ENCODE peak calls at places on chromosome 21, in six cellular contexts. X is fibroblast of lung, V is MM.1S, Z is neural progenitor cell, T is mammary epithelial cell, A is endothelial cell of umbilical vein. H is an unnamed sample.

GRCh38 chr21:42665484-42665883 is 12.1 kb downstream of the PDE9A start:
- DNase-seq in T (no peak), V (no peak), Z (no peak), A (no peak), X (no peak), H (no peak)

GRCh38 chr21:41755934-41756773 is 10.7 kb downstream of the RIPK4 start:
- DNase-seq in A (no peak), T (no peak), X (no peak), V (no peak), Z (no peak), H (no peak)

GRCh38 chr21:42411891-42412635 is 8.4 kb downstream of the UBASH3A start:
- DNase-seq in A (no peak), Z (no peak), X (no peak), T (peak; percentile 63), V (no peak), H (no peak)

GRCh38 chr21:27315373-27315772 is 348.5 kb upstream of the ADAMTS5 start:
- DNase-seq in V (no peak), Z (no peak), A (peak; percentile 6), T (no peak), X (no peak), H (no peak)

GRCh38 chr21:39867198-39867650 is at the start of gene PCP4:
- DNase-seq in Z (peak; percentile 93), X (peak; percentile 9), A (no peak), V (peak; percentile 97), T (peak; percentile 42), H (peak; percentile 3)

GRCh38 chr21:44440241-44441040 is 14.9 kb upstream of the LRRC3 start:
- DNase-seq in V (no peak), T (no peak), A (no peak), Z (no peak), X (no peak), H (no peak)

GRCh38 chr21:14356771-14357170 is 26.2 kb downstream of the HSPA13 start:
- DNase-seq in V (no peak), A (no peak), Z (no peak), X (no peak), T (peak; percentile 88), H (no peak)

GRCh38 chr21:41979751-41980369 is 26.0 kb upstream of the C2CD2 start:
- DNase-seq in T (no peak), Z (no peak), V (no peak), A (no peak), X (no peak), H (no peak)

GRCh38 chr21:39121600-39122355 is 61.5 kb downstream of the PSMG1 start:
- DNase-seq in V (peak; percentile 71), A (no peak), X (no peak), T (peak; percentile 48), Z (no peak), H (no peak)

GRCh38 chr21:42563261-42564045 is 49.8 kb downstream of the SLC37A1 start:
- DNase-seq in T (peak; percentile 65), A (no peak), V (no peak), Z (no peak), X (no peak), H (no peak)

GRCh38 chr21:14120091-14120734 is 90.5 kb downstream of the LIPI start:
- DNase-seq in X (no peak), T (no peak), Z (peak; percentile 59), A (no peak), V (peak; percentile 58), H (peak; percentile 6)

GRCh38 chr21:19874521-19874920 is 1123.7 kb upstream of the NCAM2 start:
- DNase-seq in X (no peak), T (no peak), A (no peak), V (no peak), Z (no peak), H (no peak)

GRCh38 chr21:24310780-24311179 is 1296.5 kb downstream of the MRPL39 start:
- DNase-seq in T (no peak), V (no peak), A (no peak), X (no peak), Z (no peak), H (no peak)

GRCh38 chr21:38228115-38228514 is 28.7 kb upstream of the KCNJ15 start:
- DNase-seq in Z (no peak), T (peak; percentile 74), V (no peak), X (no peak), A (no peak), H (no peak)

GRCh38 chr21:34129971-34130597 is 56.7 kb downstream of the MRPS6 start:
- DNase-seq in V (no peak), Z (peak; percentile 65), X (peak; percentile 21), A (no peak), T (no peak), H (no peak)

GRCh38 chr21:38600106-38600505 is 101.8 kb upstream of the ERG start:
- DNase-seq in Z (no peak), T (no peak), V (no peak), X (no peak), A (no peak), H (no peak)

GRCh38 chr21:40936771-40937261 is 89.9 kb upstream of the DSCAM start:
- DNase-seq in Z (peak; percentile 49), V (no peak), X (no peak), A (no peak), T (peak; percentile 68), H (no peak)

GRCh38 chr21:41931041-41931451 is 22.8 kb downstream of the C2CD2 start:
- DNase-seq in X (no peak), V (no peak), T (peak; percentile 87), Z (no peak), A (no peak), H (no peak)

GRCh38 chr21:40699366-40699765 is 147.6 kb downstream of the DSCAM start:
- DNase-seq in X (no peak), T (no peak), Z (no peak), A (no peak), V (peak; percentile 93), H (no peak)

GRCh38 chr21:38804617-38805281 is 980 bp upstream of the ETS2 start:
- DNase-seq in T (no peak), Z (no peak), A (peak; percentile 72), V (peak; percentile 26), X (peak; percentile 61), H (no peak)

GRCh38 chr21:38468989-38469388 is 29.3 kb downstream of the ERG start:
- DNase-seq in V (no peak), A (no peak), T (peak; percentile 32), Z (no peak), X (no peak), H (no peak)

GRCh38 chr21:26379561-26379960 is 193.5 kb downstream of the CYYR1 start:
- DNase-seq in A (no peak), V (no peak), X (no peak), T (no peak), Z (no peak), H (no peak)

GRCh38 chr21:16116798-16117197 is 387.0 kb downstream of the USP25 start:
- DNase-seq in V (no peak), A (peak; percentile 89), T (no peak), Z (no peak), X (peak; percentile 53), H (no peak)

GRCh38 chr21:42486551-42486950 is 9.5 kb downstream of the RSPH1 start:
- DNase-seq in A (no peak), V (peak; percentile 57), T (peak; percentile 84), X (no peak), Z (no peak), H (no peak)

GRCh38 chr21:41758550-41758949 is 8.3 kb downstream of the RIPK4 start:
- DNase-seq in A (no peak), T (peak; percentile 61), Z (no peak), V (no peak), X (no peak), H (no peak)

GRCh38 chr21:35199733-35200015 is 150.6 kb upstream of the RUNX1 start:
- DNase-seq in T (no peak), Z (no peak), V (no peak), X (no peak), A (no peak), H (no peak)

GRCh38 chr21:43864806-43865470 is at the start of gene AGPAT3:
- DNase-seq in V (peak; percentile 66), A (no peak), X (no peak), T (no peak), Z (peak; percentile 65), H (no peak)

GRCh38 chr21:15006594-15007230 is 58.1 kb downstream of the NRIP1 start:
- DNase-seq in X (no peak), A (no peak), V (no peak), Z (no peak), T (no peak), H (no peak)

DNA sequence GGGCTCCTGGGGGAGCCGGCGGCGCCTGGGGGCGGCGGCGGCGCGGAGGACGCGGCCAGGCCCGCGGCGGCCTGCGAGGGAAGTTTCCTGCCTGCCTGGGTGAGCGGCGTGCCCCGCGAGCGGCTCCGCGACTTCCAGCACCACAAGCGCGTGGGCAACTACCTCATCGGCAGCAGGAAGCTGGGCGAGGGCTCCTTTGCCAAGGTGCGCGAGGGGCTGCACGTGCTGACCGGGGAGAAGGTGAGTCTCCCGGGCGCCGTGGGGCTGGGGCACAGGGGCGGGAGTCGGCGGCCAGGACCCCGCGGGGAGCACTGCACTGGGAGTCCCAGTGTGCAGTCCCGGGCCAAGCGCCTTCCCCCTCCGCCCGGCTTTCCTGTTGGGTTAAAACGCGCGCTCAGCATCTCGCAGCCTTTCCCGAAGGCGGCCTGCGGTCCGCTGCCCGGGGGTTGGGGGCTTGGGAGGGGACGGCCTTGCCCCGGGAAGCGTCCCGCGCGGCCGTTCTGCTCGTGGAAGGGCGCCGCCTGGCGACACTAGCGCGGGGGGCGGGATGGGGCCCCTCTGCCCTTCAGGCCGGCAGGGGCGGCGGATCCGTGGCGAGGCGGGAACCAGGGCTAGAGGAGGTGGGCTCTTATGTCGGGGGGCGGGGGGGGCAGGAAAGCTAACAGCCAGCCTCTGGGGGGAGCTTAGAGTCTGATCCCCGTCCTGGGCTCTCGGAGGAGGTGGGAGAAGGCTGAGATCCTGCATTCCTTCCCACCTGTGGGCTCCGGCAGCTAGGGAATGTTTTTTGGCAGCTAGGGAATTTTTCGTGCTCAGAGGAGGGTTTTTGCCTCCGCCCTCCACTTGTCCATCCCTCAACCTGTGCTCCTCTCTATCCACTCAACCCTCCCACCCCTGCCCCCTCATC is 1.1 kb downstream of the HUNK start:
- DNase-seq in Z (peak; percentile 82), X (no peak), A (no peak), T (no peak), V (peak; percentile 60), H (no peak)
- TF ChIP-seq EZH2 in Z (no peak), X (no peak), A (peak; percentile 44), T (no peak), V (no peak), H (no peak)

GRCh38 chr21:29193907-29194306 is 63.5 kb downstream of the MAP3K7CL start:
- DNase-seq in X (no peak), A (no peak), V (no peak), Z (no peak), T (no peak), H (no peak)
- H3K27ac ChIP-seq in X (no peak overlapping the region), A (no peak overlapping the region), V (no peak overlapping the region), Z (no peak overlapping the region), T (no peak overlapping the region), H (no peak overlapping the region)

DNA sequence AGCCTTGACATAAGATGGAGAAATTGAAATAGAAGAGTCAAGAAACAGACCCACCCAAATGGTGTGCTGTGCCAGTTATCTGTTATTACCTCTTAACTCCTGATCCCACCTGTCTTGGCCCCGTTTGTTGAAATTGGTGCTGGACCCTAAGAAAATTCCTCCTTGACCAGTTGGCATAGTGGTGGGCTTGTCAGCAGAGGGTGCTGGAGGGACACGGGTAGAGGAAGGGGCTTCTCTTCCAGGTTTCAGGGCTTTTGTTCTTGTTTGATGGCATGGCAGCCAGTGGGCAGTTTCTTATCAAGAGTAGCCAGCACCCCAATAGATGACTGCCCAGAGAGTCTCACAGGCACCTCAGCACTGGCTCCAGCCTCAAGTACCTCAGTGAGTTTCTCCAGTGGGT is 51.6 kb downstream of the PCBP3 start:
- DNase-seq in T (no peak), A (no peak), Z (peak; percentile 74), V (no peak), X (no peak), H (no peak)
- H3K4me3 ChIP-seq in T (no peak overlapping the region), A (no peak overlapping the region), Z (no peak overlapping the region), V (no peak overlapping the region), X (no peak overlapping the region), H (no peak overlapping the region)

GRCh38 chr21:36542312-36543101 is 62.6 kb upstream of the CLDN14 start:
- DNase-seq in X (no peak), A (no peak), V (peak; percentile 98), T (no peak), Z (peak; percentile 54), H (no peak)
- TF ChIP-seq EZH2 in X (peak; percentile 51), A (peak; percentile 47), V (no peak), T (no peak), Z (no peak), H (no peak)